ENCODE peak calls at places on chromosomes 3 and 15, in seven cellular contexts. One of them, this sample, is unnamed.

GRCh38 chr15:40323953-40324937 is 753 bp downstream of the INAFM2 start:
- ATAC-seq in CD4-positive, CD25-positive, alpha-beta regulatory T cell: no peak
- ATAC-seq in heart left ventricle: no peak
- ATAC-seq in naive B cell: peak
- ATAC-seq in Right ventricle myocardium inferior: no peak
- ATAC-seq in aorta: no peak
- ATAC-seq in pancreas: no peak
- ATAC-seq in this sample: no peak

GRCh38 chr3:123314409-123315270 is 112.9 kb downstream of the SEC22A start:
- ATAC-seq in CD4-positive, CD25-positive, alpha-beta regulatory T cell: no peak
- ATAC-seq in heart left ventricle: peak
- ATAC-seq in naive B cell: no peak
- ATAC-seq in Right ventricle myocardium inferior: peak
- ATAC-seq in aorta: peak
- ATAC-seq in pancreas: no peak
- ATAC-seq in this sample: no peak

GRCh38 chr3:80232760-80233159 is 465.0 kb upstream of the ROBO1 start:
- ATAC-seq in CD4-positive, CD25-positive, alpha-beta regulatory T cell: no peak
- ATAC-seq in heart left ventricle: no peak
- ATAC-seq in naive B cell: no peak
- ATAC-seq in Right ventricle myocardium inferior: no peak
- ATAC-seq in aorta: no peak
- ATAC-seq in pancreas: no peak
- ATAC-seq in this sample: no peak

GRCh38 chr15:90401499-90401898 is 13.5 kb downstream of the IQGAP1 start:
- ATAC-seq in CD4-positive, CD25-positive, alpha-beta regulatory T cell: no peak
- ATAC-seq in heart left ventricle: no peak
- ATAC-seq in naive B cell: no peak
- ATAC-seq in Right ventricle myocardium inferior: no peak
- ATAC-seq in aorta: no peak
- ATAC-seq in pancreas: peak
- ATAC-seq in this sample: no peak

GRCh38 chr3:16317561-16317945 is 52.5 kb downstream of the OXNAD1 start:
- ATAC-seq in CD4-positive, CD25-positive, alpha-beta regulatory T cell: no peak
- ATAC-seq in heart left ventricle: no peak
- ATAC-seq in naive B cell: no peak
- ATAC-seq in Right ventricle myocardium inferior: no peak
- ATAC-seq in aorta: no peak
- ATAC-seq in pancreas: no peak
- ATAC-seq in this sample: no peak

GRCh38 chr3:161372321-161373260 is 1.3 kb upstream of the SPTSSB start:
- ATAC-seq in CD4-positive, CD25-positive, alpha-beta regulatory T cell: peak
- ATAC-seq in heart left ventricle: peak
- ATAC-seq in naive B cell: peak
- ATAC-seq in Right ventricle myocardium inferior: peak
- ATAC-seq in aorta: peak
- ATAC-seq in pancreas: peak
- ATAC-seq in this sample: peak

GRCh38 chr3:149507491-149508324 is 33.2 kb downstream of the TM4SF4 start:
- ATAC-seq in CD4-positive, CD25-positive, alpha-beta regulatory T cell: peak
- ATAC-seq in heart left ventricle: peak
- ATAC-seq in naive B cell: peak
- ATAC-seq in Right ventricle myocardium inferior: peak
- ATAC-seq in aorta: peak
- ATAC-seq in pancreas: peak
- ATAC-seq in this sample: peak

GRCh38 chr15:85702321-85703230 is 92.1 kb downstream of the KLHL25 start:
- ATAC-seq in CD4-positive, CD25-positive, alpha-beta regulatory T cell: peak
- ATAC-seq in heart left ventricle: peak
- ATAC-seq in naive B cell: no peak
- ATAC-seq in Right ventricle myocardium inferior: no peak
- ATAC-seq in aorta: no peak
- ATAC-seq in pancreas: no peak
- ATAC-seq in this sample: no peak

GRCh38 chr15:52351206-52351907 is 55.8 kb upstream of the MYO5C start:
- ATAC-seq in CD4-positive, CD25-positive, alpha-beta regulatory T cell: no peak
- ATAC-seq in heart left ventricle: no peak
- ATAC-seq in naive B cell: no peak
- ATAC-seq in Right ventricle myocardium inferior: peak
- ATAC-seq in aorta: peak
- ATAC-seq in pancreas: no peak
- ATAC-seq in this sample: no peak

GRCh38 chr3:63364495-63364894 is 86.4 kb downstream of the SYNPR start:
- ATAC-seq in CD4-positive, CD25-positive, alpha-beta regulatory T cell: no peak
- ATAC-seq in heart left ventricle: no peak
- ATAC-seq in naive B cell: no peak
- ATAC-seq in Right ventricle myocardium inferior: no peak
- ATAC-seq in aorta: no peak
- ATAC-seq in pancreas: peak
- ATAC-seq in this sample: no peak

GRCh38 chr3:70064194-70064787 is 64.8 kb downstream of the SAMMSON start:
- ATAC-seq in CD4-positive, CD25-positive, alpha-beta regulatory T cell: no peak
- ATAC-seq in heart left ventricle: no peak
- ATAC-seq in naive B cell: no peak
- ATAC-seq in Right ventricle myocardium inferior: peak
- ATAC-seq in aorta: no peak
- ATAC-seq in pancreas: peak
- ATAC-seq in this sample: no peak

GRCh38 chr3:13528217-13528801 is 20.6 kb upstream of the FBLN2 start:
- ATAC-seq in CD4-positive, CD25-positive, alpha-beta regulatory T cell: no peak
- ATAC-seq in heart left ventricle: peak
- ATAC-seq in naive B cell: no peak
- ATAC-seq in Right ventricle myocardium inferior: peak
- ATAC-seq in aorta: no peak
- ATAC-seq in pancreas: no peak
- ATAC-seq in this sample: no peak

This sample was measured in esophagus mucosa.